ENCODE peak calls at places on chromosomes 2 and 18, in six cellular contexts. F, E, C, V, H and O are unnamed samples. For H3K9me3, the result is how much of the 10 kb centered on the place peaks cover.

GRCh38 chr2:151762694-151763093 is 28.4 kb upstream of the NEB start:
- DNase-seq in F (no peak), E (no peak), C (peak), V (no peak), H (no peak), O (no peak)

GRCh38 chr18:32877371-32877770 is 104.5 kb upstream of the KLHL14 start:
- DNase-seq in F (no peak), E (no peak), C (peak), V (no peak), H (no peak), O (no peak)

GRCh38 chr18:8367217-8367988 is 241.8 kb upstream of the RAB12 start:
- DNase-seq in F (no peak), E (no peak), C (peak), V (peak), H (peak), O (peak)

GRCh38 chr2:98607741-98608117 is 583 bp downstream of the COA5 start:
- DNase-seq in F (peak), E (peak), C (no peak), V (no peak), H (no peak), O (no peak)

GRCh38 chr2:23350792-23351355 is 34.1 kb upstream of the KLHL29 start:
- DNase-seq in F (no peak), E (no peak), C (no peak), V (no peak), H (peak), O (no peak)

GRCh38 chr2:46382331-46383112 is 85.3 kb downstream of the EPAS1 start:
- DNase-seq in F (no peak), E (no peak), C (no peak), V (no peak), H (peak), O (no peak)

GRCh38 chr18:35084494-35085449 is 43.6 kb downstream of the MAPRE2 start:
- DNase-seq in F (no peak), E (no peak), C (no peak), V (no peak), H (no peak), O (no peak)

GRCh38 chr18:79732721-79733025 is 53.1 kb downstream of the CTDP1 start:
- DNase-seq in F (no peak), E (no peak), C (no peak), V (no peak), H (no peak), O (no peak)

GRCh38 chr2:66897676-66898280 is 462.9 kb downstream of the MEIS1 start:
- DNase-seq in F (peak), E (no peak), C (no peak), V (no peak), H (no peak), O (no peak)

GRCh38 chr18:66562279-66562678 is 41.6 kb downstream of the CDH19 start:
- DNase-seq in F (no peak), E (no peak), C (no peak), V (no peak), H (no peak), O (no peak)

GRCh38 chr2:88016948-88017779 is 817 bp upstream of the RNU2-63P start:
- DNase-seq in F (no peak), E (peak), C (peak), V (peak), H (peak), O (no peak)
- H3K27ac ChIP-seq in F (no peak), E (peak), C (peak), V (peak), H (peak), O (peak)

DNA sequence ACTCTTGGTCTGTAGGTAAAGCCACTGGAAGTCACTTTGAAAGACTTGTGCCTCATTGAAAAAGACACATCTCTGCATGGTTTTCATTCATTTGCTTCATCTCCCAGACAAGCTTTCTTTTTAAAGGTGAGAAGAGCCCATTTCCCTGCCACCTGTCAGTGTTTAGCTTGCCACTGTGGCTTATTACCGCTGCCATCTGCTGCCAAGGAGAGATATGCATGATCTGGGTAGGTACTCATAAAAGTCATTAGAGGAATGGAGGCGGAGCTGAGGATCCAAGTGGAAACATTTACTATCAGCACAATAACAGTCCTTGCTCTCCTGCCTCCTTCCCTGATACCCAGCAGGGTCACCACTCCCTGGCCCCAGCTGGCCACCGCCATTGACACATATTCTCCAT is 390.4 kb downstream of the TSN start:
- DNase-seq in F (no peak), E (no peak), C (no peak), V (no peak), H (no peak), O (no peak)
- TF ChIP-seq CTCF in F (no peak), E (no peak), C (no peak), V (no peak), H (no peak), O (no peak)

GRCh38 chr2:220781622-220782241 is 790.4 kb downstream of the EPHA4 start:
- DNase-seq in F (peak), E (no peak), C (no peak), V (no peak), H (no peak), O (no peak)
- H3K9me3 ChIP-seq in F (under half), E (under half), C (under half), V (under half), H (under half), O (under half)

GRCh38 chr2:127309468-127309867 is 15.5 kb upstream of the ERCC3 start:
- DNase-seq in F (no peak), E (no peak), C (no peak), V (no peak), H (no peak), O (no peak)
- H3K27ac ChIP-seq in F (no peak), E (no peak), C (no peak), V (no peak), H (no peak), O (no peak)